ENCODE peak calls at places on chromosomes 2 and 18, in seven cellular contexts. N is bronchial epithelial cell; I is NAMALWA; J is neural progenitor cell; Y is DMS153; Q is activated CD4-positive, alpha-beta T cell treated with anti-CD3 and anti-CD28 coated beads, Interleukin-2, amount 10 ng/mL, durations not matched to agents 24 days and 14 days; Z is heart left ventricle. E is an unnamed sample.

GRCh38 chr18:14174706-14175085 is 42.5 kb upstream of the ZNF519 start:
- DNase-seq in Q (no peak), I (peak), N (no peak), Z (no peak), J (no peak), Y (no peak), E (no peak)

GRCh38 chr2:153477096-153477555 is 1.4 kb downstream of the RPRM start:
- DNase-seq in Y (peak), N (no peak), J (peak), I (no peak), Q (no peak), Z (peak), E (no peak)

GRCh38 chr2:70777450-70777849 is 9.4 kb upstream of the ADD2 start:
- DNase-seq in J (no peak), N (peak), I (no peak), Z (no peak), Y (no peak), Q (no peak), E (no peak)

GRCh38 chr2:10399358-10399757 is 48.8 kb downstream of the ODC1 start:
- DNase-seq in J (no peak), I (no peak), Z (no peak), Y (no peak), N (no peak), Q (no peak), E (no peak)

GRCh38 chr2:229025653-229026052 is 245.4 kb downstream of the PID1 start:
- DNase-seq in J (no peak), I (no peak), Z (no peak), Y (no peak), N (no peak), Q (no peak), E (no peak)

GRCh38 chr2:237894986-237895543 is 35.6 kb downstream of the RAMP1 start:
- DNase-seq in J (no peak), Y (no peak), Q (no peak), Z (peak), N (no peak), I (no peak), E (no peak)

GRCh38 chr18:44342167-44342566 is 338.5 kb upstream of the SETBP1 start:
- DNase-seq in Y (no peak), I (no peak), J (no peak), N (no peak), Q (no peak), Z (no peak), E (no peak)

GRCh38 chr2:49621014-49621413 is 466.7 kb upstream of the FSHR start:
- DNase-seq in N (no peak), I (no peak), J (peak), Q (no peak), Z (no peak), Y (no peak), E (no peak)

GRCh38 chr2:232239956-232240681 is 138.4 kb upstream of the ALPP start:
- DNase-seq in N (peak), I (no peak), Z (no peak), J (no peak), Y (no peak), Q (no peak), E (no peak)

GRCh38 chr18:52764271-52764670 is 424.3 kb downstream of the DCC start:
- DNase-seq in Y (peak), N (no peak), J (no peak), I (no peak), Q (no peak), Z (no peak), E (no peak)

GRCh38 chr2:120373424-120373823 is 27.5 kb downstream of the INHBB start:
- DNase-seq in Z (peak), J (peak), I (no peak), N (no peak), Q (no peak), Y (no peak), E (no peak)

GRCh38 chr2:239777219-239777618 is 247.9 kb downstream of the NDUFA10 start:
- DNase-seq in I (no peak), Z (no peak), J (no peak), N (no peak), Q (no peak), Y (no peak), E (no peak)

GRCh38 chr2:236663267-236663666 is 93.6 kb downstream of the ACKR3 start:
- DNase-seq in Q (no peak), Y (no peak), I (no peak), J (no peak), N (no peak), Z (peak), E (no peak)

GRCh38 chr18:50193796-50194622 is 938 bp downstream of the MYO5B start:
- DNase-seq in J (peak), N (no peak), Z (no peak), Q (no peak), Y (no peak), I (no peak), E (no peak)

GRCh38 chr2:211455225-211455841 is 898.9 kb downstream of the CPS1 start:
- DNase-seq in Z (no peak), Y (peak), I (peak), J (peak), N (peak), Q (peak), E (peak)

E was measured in dermis blood vessel endothelial cell.